ENCODE peak calls at places on chromosomes 12 and 14, in four cellular contexts. O is A549, Y is HepG2, H is GM12878. M is an unnamed sample.

GRCh38 chr12:99455350-99456037 is 192.1 kb upstream of the GARIN6 start:
- DNase-seq in H (no peak), O (peak), Y (no peak), M (no peak)

GRCh38 chr12:59834659-59835474 is 239.0 kb downstream of the SLC16A7 start:
- DNase-seq in Y (peak), O (peak), H (no peak), M (peak)

GRCh38 chr14:105281354-105282097 is 19.3 kb downstream of the BRF1 start:
- DNase-seq in H (no peak), O (peak), Y (peak), M (peak)

GRCh38 chr14:70771781-70772212 is 37.5 kb downstream of the MAP3K9 start:
- DNase-seq in Y (no peak), O (no peak), H (no peak), M (no peak)

GRCh38 chr12:64221656-64222010 is 463 bp downstream of the KICS2 start:
- DNase-seq in Y (peak), O (peak), H (peak), M (peak)

GRCh38 chr12:69042970-69043369 is 110.0 kb upstream of the CPM start:
- DNase-seq in H (no peak), O (no peak), Y (peak), M (no peak)

GRCh38 chr12:44224399-44224798 is 388.5 kb downstream of the TMEM117 start:
- DNase-seq in Y (no peak), H (no peak), O (no peak), M (no peak)

GRCh38 chr12:6383572-6384498 is at the start of gene LTBR:
- DNase-seq in H (no peak), Y (peak), O (peak), M (no peak)

GRCh38 chr14:36520601-36521525 is 831 bp upstream of the NKX2-1 start:
- DNase-seq in H (no peak), Y (peak), O (peak), M (peak)

GRCh38 chr12:128316981-128317526 is 50.1 kb downstream of the TMEM132C start:
- DNase-seq in H (no peak), O (no peak), Y (no peak), M (no peak)

GRCh38 chr12:121634836-121635235 is 8.5 kb downstream of the ORAI1 start:
- DNase-seq in Y (no peak), H (no peak), O (no peak), M (no peak)

GRCh38 chr14:94685166-94685581 is 73.0 kb downstream of the SERPINA3 start:
- DNase-seq in O (peak), Y (peak), H (no peak), M (peak)

GRCh38 chr12:56629459-56630179 is 507 bp downstream of the BAZ2A start:
- DNase-seq in H (no peak), O (peak), Y (no peak), M (peak)

GRCh38 chr12:117832459-117833457 is 136.0 kb downstream of the KSR2 start:
- DNase-seq in Y (no peak), H (no peak), O (peak), M (no peak)

GRCh38 chr14:63193236-63193635 is 11.0 kb upstream of the RHOJ start:
- DNase-seq in O (no peak), Y (no peak), H (no peak), M (no peak)

GRCh38 chr14:94474581-94475031 is 1.4 kb downstream of the SERPINA9 start:
- DNase-seq in H (no peak), Y (no peak), O (peak), M (no peak)

GRCh38 chr14:31122098-31122611 is 85.4 kb downstream of the HECTD1 start:
- DNase-seq in O (no peak), H (no peak), Y (no peak), M (no peak)

GRCh38 chr12:123119808-123120207 is 31.1 kb downstream of the PITPNM2 start:
- DNase-seq in O (no peak), H (peak), Y (no peak), M (no peak)

GRCh38 chr14:60482743-60483142 is 3.1 kb downstream of the C14orf39 start:
- DNase-seq in Y (peak), O (no peak), H (no peak), M (no peak)

GRCh38 chr14:57834001-57834598 is 31.8 kb downstream of the SLC35F4 start:
- DNase-seq in H (no peak), O (no peak), Y (no peak), M (no peak)

GRCh38 chr12:69994593-69995222 is 169.7 kb downstream of the MYRFL start:
- DNase-seq in H (no peak), O (no peak), Y (no peak), M (peak)

GRCh38 chr12:50066402-50066801 is 9.0 kb downstream of the ASIC1 start:
- DNase-seq in O (peak), Y (no peak), H (no peak), M (no peak)
- TF ChIP-seq PBX3 in O (no peak), Y (no peak), H (no peak), M (no peak)

GRCh38 chr14:90846511-90846910 is 30.3 kb upstream of the TTC7B start:
- DNase-seq in O (no peak), Y (no peak), H (no peak), M (no peak)
- TF ChIP-seq PBX3 in O (no peak), Y (no peak), H (no peak), M (no peak)

GRCh38 chr14:73025544-73025943 is 1.4 kb downstream of the ZFYVE1 start:
- DNase-seq in O (peak), Y (no peak), H (no peak), M (no peak)
- TF ChIP-seq PBX3 in O (no peak), Y (no peak), H (no peak), M (no peak)

GRCh38 chr12:62543324-62543723 is 76.7 kb downstream of the MON2 start:
- DNase-seq in Y (no peak), O (no peak), H (no peak), M (no peak)
- TF ChIP-seq PBX3 in Y (no peak), O (no peak), H (no peak), M (no peak)

M was measured in SK-N-SH.